ENCODE peak calls at places on chromosomes 12 and 14, in nine cellular contexts. One of them, this sample, is unnamed.

GRCh38 chr14:54877015-54877702 is 25.5 kb downstream of the GCH1 start:
- DNase-seq in IMR-90: peak; percentile 10
- DNase-seq in upper lobe of right lung: no peak
- DNase-seq in GM23338: no peak
- DNase-seq in colonic mucosa: no peak
- DNase-seq in heart left ventricle: no peak
- DNase-seq in aorta: no peak
- DNase-seq in fibroblast of lung: no peak
- DNase-seq in left lung: no peak
- DNase-seq in this sample: no peak

GRCh38 chr12:121838096-121838495 is 20.6 kb downstream of the HPD start:
- DNase-seq in left lung: no peak
- DNase-seq in colonic mucosa: no peak
- DNase-seq in upper lobe of right lung: no peak
- DNase-seq in heart left ventricle: no peak
- DNase-seq in fibroblast of lung: no peak
- DNase-seq in aorta: no peak
- DNase-seq in GM23338: no peak
- DNase-seq in IMR-90: no peak
- DNase-seq in this sample: no peak

GRCh38 chr12:26370098-26370497 is 174.7 kb downstream of the SSPN start:
- DNase-seq in colonic mucosa: no peak
- DNase-seq in GM23338: no peak
- DNase-seq in heart left ventricle: no peak
- DNase-seq in IMR-90: no peak
- DNase-seq in aorta: no peak
- DNase-seq in left lung: no peak
- DNase-seq in upper lobe of right lung: no peak
- DNase-seq in fibroblast of lung: no peak
- DNase-seq in this sample: no peak

GRCh38 chr14:54451961-54452360 is 10.8 kb upstream of the CNIH1 start:
- DNase-seq in fibroblast of lung: no peak
- DNase-seq in colonic mucosa: no peak
- DNase-seq in upper lobe of right lung: no peak
- DNase-seq in heart left ventricle: no peak
- DNase-seq in IMR-90: no peak
- DNase-seq in aorta: no peak
- DNase-seq in GM23338: no peak
- DNase-seq in left lung: no peak
- DNase-seq in this sample: no peak

GRCh38 chr14:32010561-32011188 is 66.4 kb upstream of the ARHGAP5 start:
- DNase-seq in aorta: no peak
- DNase-seq in colonic mucosa: no peak
- DNase-seq in left lung: no peak
- DNase-seq in heart left ventricle: no peak
- DNase-seq in GM23338: no peak
- DNase-seq in IMR-90: peak; percentile 67
- DNase-seq in fibroblast of lung: peak; percentile 44
- DNase-seq in upper lobe of right lung: no peak
- DNase-seq in this sample: peak; percentile 57

GRCh38 chr14:100654814-100655795 is 67.9 kb upstream of the BEGAIN start:
- DNase-seq in colonic mucosa: peak; percentile 65
- DNase-seq in upper lobe of right lung: no peak
- DNase-seq in GM23338: peak; percentile 66
- DNase-seq in aorta: no peak
- DNase-seq in IMR-90: no peak
- DNase-seq in fibroblast of lung: no peak
- DNase-seq in heart left ventricle: no peak
- DNase-seq in left lung: no peak
- DNase-seq in this sample: no peak

GRCh38 chr12:108033091-108033490 is 96.0 kb upstream of the WSCD2 start:
- DNase-seq in fibroblast of lung: no peak
- DNase-seq in GM23338: peak; percentile 82
- DNase-seq in aorta: no peak
- DNase-seq in upper lobe of right lung: no peak
- DNase-seq in heart left ventricle: no peak
- DNase-seq in IMR-90: no peak
- DNase-seq in left lung: no peak
- DNase-seq in colonic mucosa: no peak
- DNase-seq in this sample: no peak

GRCh38 chr14:75514673-75515630 is 7.3 kb upstream of the BATF start:
- DNase-seq in left lung: no peak
- DNase-seq in fibroblast of lung: peak; percentile 41
- DNase-seq in GM23338: peak; percentile 60
- DNase-seq in aorta: peak; percentile 80
- DNase-seq in colonic mucosa: no peak
- DNase-seq in heart left ventricle: peak; percentile 25
- DNase-seq in IMR-90: peak; percentile 15
- DNase-seq in upper lobe of right lung: no peak
- DNase-seq in this sample: no peak

GRCh38 chr14:99354166-99354875 is 82.3 kb upstream of the BCL11B start:
- DNase-seq in colonic mucosa: no peak
- DNase-seq in fibroblast of lung: no peak
- DNase-seq in IMR-90: no peak
- DNase-seq in GM23338: no peak
- DNase-seq in heart left ventricle: no peak
- DNase-seq in left lung: no peak
- DNase-seq in upper lobe of right lung: peak; percentile 57
- DNase-seq in aorta: peak; percentile 62
- DNase-seq in this sample: no peak

GRCh38 chr12:113818278-113818677 is 147.8 kb downstream of the RBM19 start:
- DNase-seq in fibroblast of lung: peak; percentile 17
- DNase-seq in aorta: no peak
- DNase-seq in IMR-90: peak; percentile 8
- DNase-seq in heart left ventricle: no peak
- DNase-seq in left lung: no peak
- DNase-seq in upper lobe of right lung: no peak
- DNase-seq in colonic mucosa: no peak
- DNase-seq in GM23338: no peak
- DNase-seq in this sample: no peak

GRCh38 chr14:34715108-34715863 is 893 bp upstream of the CFL2 start:
- DNase-seq in left lung: no peak
- DNase-seq in fibroblast of lung: peak; percentile 12
- DNase-seq in heart left ventricle: no peak
- DNase-seq in upper lobe of right lung: no peak
- DNase-seq in IMR-90: no peak
- DNase-seq in colonic mucosa: no peak
- DNase-seq in aorta: no peak
- DNase-seq in GM23338: no peak
- DNase-seq in this sample: peak; percentile 6

GRCh38 chr12:60172266-60172665 is 576.4 kb downstream of the SLC16A7 start:
- DNase-seq in IMR-90: peak; percentile 43
- DNase-seq in GM23338: no peak
- DNase-seq in aorta: no peak
- DNase-seq in colonic mucosa: no peak
- DNase-seq in fibroblast of lung: no peak
- DNase-seq in heart left ventricle: no peak
- DNase-seq in upper lobe of right lung: no peak
- DNase-seq in left lung: no peak
- DNase-seq in this sample: peak; percentile 27

GRCh38 chr12:112381421-112381897 is 772 bp downstream of the HECTD4 start:
- DNase-seq in fibroblast of lung: no peak
- DNase-seq in left lung: peak; percentile 40
- DNase-seq in colonic mucosa: peak; percentile 49
- DNase-seq in aorta: no peak
- DNase-seq in GM23338: no peak
- DNase-seq in heart left ventricle: no peak
- DNase-seq in IMR-90: no peak
- DNase-seq in upper lobe of right lung: no peak
- DNase-seq in this sample: no peak

GRCh38 chr12:90023207-90023870 is 314.7 kb upstream of the ATP2B1 start:
- DNase-seq in GM23338: no peak
- DNase-seq in aorta: no peak
- DNase-seq in upper lobe of right lung: no peak
- DNase-seq in heart left ventricle: no peak
- DNase-seq in fibroblast of lung: no peak
- DNase-seq in IMR-90: no peak
- DNase-seq in colonic mucosa: no peak
- DNase-seq in left lung: no peak
- DNase-seq in this sample: no peak

DNA sequence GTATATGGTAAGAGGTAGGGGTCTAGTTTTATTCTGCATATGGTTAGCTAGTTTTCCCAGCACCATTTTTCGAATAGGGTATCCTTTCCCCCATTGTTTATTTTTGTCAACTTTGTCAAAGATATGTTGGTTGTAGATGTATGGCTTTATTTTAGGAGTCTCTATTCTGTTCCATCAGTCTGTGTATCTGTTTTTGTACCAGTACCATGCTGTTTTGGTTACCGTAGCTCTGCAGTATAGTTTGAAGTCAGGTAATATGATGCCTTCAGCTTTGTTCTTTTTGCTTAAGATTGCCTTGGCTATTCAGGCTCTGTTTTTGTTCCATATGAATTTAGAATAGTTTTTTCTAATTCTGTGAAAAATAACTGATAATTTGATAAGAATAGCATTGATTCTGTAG is 24.9 kb downstream of the TBK1 start:
- DNase-seq in colonic mucosa: no peak
- DNase-seq in heart left ventricle: no peak
- DNase-seq in fibroblast of lung: no peak
- DNase-seq in GM23338: no peak
- DNase-seq in left lung: no peak
- DNase-seq in IMR-90: no peak
- DNase-seq in upper lobe of right lung: no peak
- DNase-seq in aorta: no peak
- DNase-seq in this sample: no peak
- H3K27ac ChIP-seq in colonic mucosa: no peak overlapping the region
- H3K27ac ChIP-seq in heart left ventricle: no peak overlapping the region
- H3K27ac ChIP-seq in fibroblast of lung: no peak overlapping the region
- H3K27ac ChIP-seq in GM23338: no peak overlapping the region
- H3K27ac ChIP-seq in left lung: no peak overlapping the region
- H3K27ac ChIP-seq in IMR-90: no peak overlapping the region
- H3K27ac ChIP-seq in upper lobe of right lung: no peak overlapping the region
- H3K27ac ChIP-seq in aorta: no peak overlapping the region
- H3K27ac ChIP-seq in this sample: no peak overlapping the region

DNA sequence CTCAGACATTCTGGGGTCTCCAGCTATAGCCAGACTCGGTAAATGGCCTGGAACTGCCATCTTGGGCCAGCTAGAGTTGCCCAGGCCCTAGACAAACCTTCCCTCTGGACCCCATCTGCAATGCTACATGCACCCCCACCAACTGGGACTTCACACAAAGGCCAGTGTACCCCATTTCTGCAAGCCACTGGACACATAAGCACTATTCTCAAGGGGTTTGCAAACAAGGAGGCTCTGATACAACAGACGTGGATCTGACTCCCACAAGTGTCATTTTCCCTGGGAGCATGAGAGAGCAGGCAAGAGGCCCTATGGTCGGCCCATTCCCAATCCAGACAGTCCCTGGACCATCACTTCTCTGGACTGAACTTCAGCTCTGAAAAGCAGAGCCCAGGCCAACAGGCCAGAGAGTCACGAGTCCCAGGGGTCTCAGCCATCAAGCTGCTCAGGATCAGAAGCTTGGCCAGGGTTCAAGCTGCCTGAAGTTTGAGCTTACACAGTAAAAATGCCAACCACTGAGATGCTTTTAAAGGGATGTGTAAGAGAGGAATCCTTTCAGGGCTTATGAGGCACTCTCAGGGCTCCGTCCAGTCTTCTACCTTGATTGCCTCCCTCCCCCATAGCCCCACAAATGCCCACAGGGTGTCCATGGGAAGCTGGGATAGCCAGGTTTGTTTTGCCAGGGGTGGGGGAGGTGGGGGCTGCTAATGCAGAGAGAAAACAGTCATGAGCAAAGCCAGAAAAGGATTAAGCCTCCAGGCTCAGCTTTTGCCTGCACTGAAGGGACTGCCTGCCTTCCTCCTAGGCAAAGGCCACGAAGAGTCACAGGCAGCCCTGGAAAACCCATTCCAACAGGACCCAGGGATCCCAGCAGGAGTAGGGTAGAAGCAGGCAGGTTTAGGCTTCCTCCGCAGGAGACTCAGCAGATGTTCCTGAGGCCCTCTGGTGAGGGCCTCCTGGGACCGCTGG is 31.7 kb upstream of the PNMA1 start:
- DNase-seq in upper lobe of right lung: no peak
- DNase-seq in colonic mucosa: no peak
- DNase-seq in aorta: no peak
- DNase-seq in left lung: no peak
- DNase-seq in IMR-90: no peak
- DNase-seq in GM23338: no peak
- DNase-seq in fibroblast of lung: no peak
- DNase-seq in heart left ventricle: no peak
- DNase-seq in this sample: no peak
- H3K4me1 ChIP-seq in upper lobe of right lung: peaks cover 98% of the 10 kb centered on the region
- H3K4me1 ChIP-seq in colonic mucosa: peaks cover 78% of the 10 kb centered on the region
- H3K4me1 ChIP-seq in aorta: peaks cover 5% of the 10 kb centered on the region
- H3K4me1 ChIP-seq in left lung: peaks cover 100% of the 10 kb centered on the region
- H3K4me1 ChIP-seq in IMR-90: peaks cover 67% of the 10 kb centered on the region
- H3K4me1 ChIP-seq in GM23338: peaks cover 38% of the 10 kb centered on the region
- H3K4me1 ChIP-seq in fibroblast of lung: peaks cover 59% of the 10 kb centered on the region
- H3K4me1 ChIP-seq in heart left ventricle: peaks cover 100% of the 10 kb centered on the region
- H3K4me1 ChIP-seq in this sample: peaks cover 80% of the 10 kb centered on the region

GRCh38 chr12:3752741-3753486 is at the start of gene CRACR2A:
- DNase-seq in left lung: peak; percentile 66
- DNase-seq in aorta: peak; percentile 88
- DNase-seq in colonic mucosa: peak; percentile 79
- DNase-seq in IMR-90: peak; percentile 31
- DNase-seq in upper lobe of right lung: peak; percentile 85
- DNase-seq in GM23338: peak; percentile 91
- DNase-seq in heart left ventricle: peak; percentile 78
- DNase-seq in fibroblast of lung: peak; percentile 59
- DNase-seq in this sample: peak; percentile 18
- H3K27ac ChIP-seq in left lung: peak within 1 kb of the TSS; percentile 76
- H3K27ac ChIP-seq in aorta: no peak within 1 kb of the TSS
- H3K27ac ChIP-seq in colonic mucosa: peak within 1 kb of the TSS; percentile 77
- H3K27ac ChIP-seq in IMR-90: no peak within 1 kb of the TSS
- H3K27ac ChIP-seq in upper lobe of right lung: peak within 1 kb of the TSS; percentile 82
- H3K27ac ChIP-seq in GM23338: no peak within 1 kb of the TSS
- H3K27ac ChIP-seq in heart left ventricle: peak within 1 kb of the TSS; percentile 63
- H3K27ac ChIP-seq in fibroblast of lung: peak within 1 kb of the TSS; percentile 73
- H3K27ac ChIP-seq in this sample: no peak within 1 kb of the TSS

GRCh38 chr12:125033296-125033695 is 31.9 kb upstream of the AACS start:
- DNase-seq in left lung: no peak
- DNase-seq in aorta: peak; percentile 10
- DNase-seq in fibroblast of lung: no peak
- DNase-seq in heart left ventricle: no peak
- DNase-seq in colonic mucosa: no peak
- DNase-seq in IMR-90: no peak
- DNase-seq in upper lobe of right lung: no peak
- DNase-seq in GM23338: no peak
- DNase-seq in this sample: no peak

GRCh38 chr12:125028106-125028505 is 34.7 kb downstream of the BRI3BP start:
- DNase-seq in aorta: peak; percentile 3
- DNase-seq in left lung: no peak
- DNase-seq in upper lobe of right lung: no peak
- DNase-seq in fibroblast of lung: no peak
- DNase-seq in colonic mucosa: no peak
- DNase-seq in heart left ventricle: no peak
- DNase-seq in IMR-90: no peak
- DNase-seq in GM23338: no peak
- DNase-seq in this sample: no peak

GRCh38 chr12:125025836-125026235 is 32.4 kb downstream of the BRI3BP start:
- DNase-seq in colonic mucosa: no peak
- DNase-seq in left lung: no peak
- DNase-seq in fibroblast of lung: no peak
- DNase-seq in heart left ventricle: no peak
- DNase-seq in GM23338: no peak
- DNase-seq in upper lobe of right lung: no peak
- DNase-seq in IMR-90: no peak
- DNase-seq in aorta: no peak
- DNase-seq in this sample: no peak

GRCh38 chr12:125032466-125033152 is 32.6 kb upstream of the AACS start:
- DNase-seq in aorta: peak; percentile 41
- DNase-seq in upper lobe of right lung: peak; percentile 26
- DNase-seq in GM23338: no peak
- DNase-seq in left lung: no peak
- DNase-seq in heart left ventricle: no peak
- DNase-seq in fibroblast of lung: no peak
- DNase-seq in IMR-90: no peak
- DNase-seq in colonic mucosa: no peak
- DNase-seq in this sample: no peak

GRCh38 chr12:125029756-125030358 is 35.4 kb upstream of the AACS start:
- DNase-seq in fibroblast of lung: no peak
- DNase-seq in colonic mucosa: no peak
- DNase-seq in GM23338: no peak
- DNase-seq in upper lobe of right lung: peak; percentile 4
- DNase-seq in heart left ventricle: no peak
- DNase-seq in IMR-90: peak; percentile 43
- DNase-seq in left lung: no peak
- DNase-seq in aorta: peak; percentile 25
- DNase-seq in this sample: no peak
- H3K4me1 ChIP-seq in fibroblast of lung: no peaks in the 10 kb centered on the region
- H3K4me1 ChIP-seq in colonic mucosa: no peaks in the 10 kb centered on the region
- H3K4me1 ChIP-seq in GM23338: peaks cover 4% of the 10 kb centered on the region
- H3K4me1 ChIP-seq in upper lobe of right lung: no peaks in the 10 kb centered on the region
- H3K4me1 ChIP-seq in heart left ventricle: no peaks in the 10 kb centered on the region
- H3K4me1 ChIP-seq in IMR-90: no peaks in the 10 kb centered on the region
- H3K4me1 ChIP-seq in left lung: no peaks in the 10 kb centered on the region
- H3K4me1 ChIP-seq in aorta: no peaks in the 10 kb centered on the region
- H3K4me1 ChIP-seq in this sample: no peaks in the 10 kb centered on the region

This sample was measured in foreskin keratinocyte.